ENCODE peak calls at places on chromosomes 5 and 9, in five cellular contexts. One of them, this sample, is unnamed. For H3K4me1, the result is how much of the 10 kb centered on the place peaks cover.

GRCh38 chr5:107469485-107469884 is 201.3 kb downstream of the EFNA5 start:
- DNase-seq in breast epithelium: no peak
- DNase-seq in right cardiac atrium: no peak
- DNase-seq in mucosa of descending colon: no peak
- DNase-seq in ovary: no peak
- DNase-seq in this sample: no peak

GRCh38 chr5:13910227-13910626 is 34.3 kb downstream of the DNAH5 start:
- DNase-seq in ovary: no peak
- DNase-seq in right cardiac atrium: no peak
- DNase-seq in breast epithelium: no peak
- DNase-seq in mucosa of descending colon: no peak
- DNase-seq in this sample: no peak

GRCh38 chr9:128190516-128191405 is 611 bp downstream of the CIZ1 start:
- DNase-seq in ovary: no peak
- DNase-seq in mucosa of descending colon: peak
- DNase-seq in right cardiac atrium: peak
- DNase-seq in breast epithelium: no peak
- DNase-seq in this sample: no peak

GRCh38 chr9:6152824-6153223 is 62.8 kb upstream of the IL33 start:
- DNase-seq in mucosa of descending colon: no peak
- DNase-seq in right cardiac atrium: no peak
- DNase-seq in ovary: no peak
- DNase-seq in breast epithelium: no peak
- DNase-seq in this sample: no peak

GRCh38 chr5:149005077-149005892 is 57.6 kb downstream of the SH3TC2 start:
- DNase-seq in right cardiac atrium: no peak
- DNase-seq in ovary: no peak
- DNase-seq in breast epithelium: no peak
- DNase-seq in mucosa of descending colon: no peak
- DNase-seq in this sample: peak

GRCh38 chr9:136213733-136214132 is 8.8 kb upstream of the LHX3 start:
- DNase-seq in ovary: no peak
- DNase-seq in breast epithelium: no peak
- DNase-seq in right cardiac atrium: no peak
- DNase-seq in mucosa of descending colon: no peak
- DNase-seq in this sample: no peak

GRCh38 chr5:68233075-68233474 is 17.5 kb downstream of the PIK3R1 start:
- DNase-seq in right cardiac atrium: no peak
- DNase-seq in breast epithelium: no peak
- DNase-seq in ovary: no peak
- DNase-seq in mucosa of descending colon: no peak
- DNase-seq in this sample: no peak

GRCh38 chr9:111819360-111819759 is 24.6 kb upstream of the SHOC1 start:
- DNase-seq in mucosa of descending colon: no peak
- DNase-seq in right cardiac atrium: no peak
- DNase-seq in ovary: no peak
- DNase-seq in breast epithelium: no peak
- DNase-seq in this sample: no peak

GRCh38 chr5:82414043-82414393 is 135.9 kb upstream of the RPS23 start:
- DNase-seq in ovary: no peak
- DNase-seq in breast epithelium: no peak
- DNase-seq in right cardiac atrium: no peak
- DNase-seq in mucosa of descending colon: no peak
- DNase-seq in this sample: no peak

GRCh38 chr5:8721536-8721935 is 824.3 kb downstream of the SEMA5A start:
- DNase-seq in ovary: no peak
- DNase-seq in breast epithelium: no peak
- DNase-seq in right cardiac atrium: no peak
- DNase-seq in mucosa of descending colon: no peak
- DNase-seq in this sample: no peak

GRCh38 chr5:168651654-168652053 is 72.5 kb upstream of the PANK3 start:
- DNase-seq in breast epithelium: no peak
- DNase-seq in mucosa of descending colon: no peak
- DNase-seq in ovary: no peak
- DNase-seq in right cardiac atrium: no peak
- DNase-seq in this sample: no peak

GRCh38 chr9:97983524-97984187 is 515 bp downstream of the ANP32B start:
- DNase-seq in right cardiac atrium: peak
- DNase-seq in mucosa of descending colon: peak
- DNase-seq in ovary: peak
- DNase-seq in breast epithelium: no peak
- DNase-seq in this sample: peak

GRCh38 chr5:5883116-5883515 is 460.6 kb downstream of the ICE1 start:
- DNase-seq in ovary: no peak
- DNase-seq in breast epithelium: no peak
- DNase-seq in mucosa of descending colon: no peak
- DNase-seq in right cardiac atrium: no peak
- DNase-seq in this sample: no peak
- H3K4me1 ChIP-seq in ovary: under half
- H3K4me1 ChIP-seq in breast epithelium: under half
- H3K4me1 ChIP-seq in mucosa of descending colon: under half
- H3K4me1 ChIP-seq in right cardiac atrium: under half
- H3K4me1 ChIP-seq in this sample: under half

GRCh38 chr9:134342746-134343115 is 16.5 kb downstream of the RXRA start:
- DNase-seq in ovary: no peak
- DNase-seq in right cardiac atrium: no peak
- DNase-seq in breast epithelium: no peak
- DNase-seq in mucosa of descending colon: no peak
- DNase-seq in this sample: no peak
- H3K4me3 ChIP-seq in ovary: no peak
- H3K4me3 ChIP-seq in right cardiac atrium: no peak
- H3K4me3 ChIP-seq in breast epithelium: no peak
- H3K4me3 ChIP-seq in mucosa of descending colon: no peak
- H3K4me3 ChIP-seq in this sample: no peak

GRCh38 chr9:71675129-71675856 is 93.0 kb downstream of the CEMIP2 start:
- DNase-seq in mucosa of descending colon: peak
- DNase-seq in ovary: no peak
- DNase-seq in breast epithelium: no peak
- DNase-seq in right cardiac atrium: no peak
- DNase-seq in this sample: no peak
- H3K4me1 ChIP-seq in mucosa of descending colon: under half
- H3K4me1 ChIP-seq in ovary: under half
- H3K4me1 ChIP-seq in breast epithelium: under half
- H3K4me1 ChIP-seq in right cardiac atrium: under half
- H3K4me1 ChIP-seq in this sample: under half

GRCh38 chr5:100846722-100847121 is 56.4 kb downstream of the ST8SIA4 start:
- DNase-seq in ovary: no peak
- DNase-seq in right cardiac atrium: no peak
- DNase-seq in breast epithelium: no peak
- DNase-seq in mucosa of descending colon: no peak
- DNase-seq in this sample: no peak
- H3K4me3 ChIP-seq in ovary: no peak
- H3K4me3 ChIP-seq in right cardiac atrium: peak
- H3K4me3 ChIP-seq in breast epithelium: no peak
- H3K4me3 ChIP-seq in mucosa of descending colon: no peak
- H3K4me3 ChIP-seq in this sample: no peak

This sample was measured in BE2C.